ENCODE peak calls at places on chromosomes 3 and 15, in nine cellular contexts. One of them, this sample, is unnamed.

GRCh38 chr3:126051741-126052140 is 32.2 kb downstream of the SLC41A3 start:
- DNase-seq in AG04449: no peak
- DNase-seq in activated CD8-positive, alpha-beta T cell treated with anti-CD3 and anti-CD28 coated beads, Interleukin-2, amount 10 ng/mL, durations not matched to agents 7 days and 5 days: no peak
- DNase-seq in body of pancreas: no peak
- DNase-seq in renal cortical epithelial cell: no peak
- DNase-seq in GM13977: no peak
- DNase-seq in Peyer's patch: no peak
- DNase-seq in GM04504: no peak
- DNase-seq in activated CD4-positive, alpha-beta T cell treated with anti-CD3 and anti-CD28 coated beads, Interleukin-2, amount 50 U/mL, for 1 hour: no peak
- DNase-seq in this sample: no peak

GRCh38 chr3:13782501-13782900 is 97.4 kb downstream of the WNT7A start:
- DNase-seq in body of pancreas: no peak
- DNase-seq in GM13977: no peak
- DNase-seq in renal cortical epithelial cell: no peak
- DNase-seq in activated CD8-positive, alpha-beta T cell treated with anti-CD3 and anti-CD28 coated beads, Interleukin-2, amount 10 ng/mL, durations not matched to agents 7 days and 5 days: no peak
- DNase-seq in activated CD4-positive, alpha-beta T cell treated with anti-CD3 and anti-CD28 coated beads, Interleukin-2, amount 50 U/mL, for 1 hour: no peak
- DNase-seq in AG04449: no peak
- DNase-seq in GM04504: no peak
- DNase-seq in Peyer's patch: no peak
- DNase-seq in this sample: no peak

GRCh38 chr3:179811321-179812095 is 158.7 kb downstream of the USP13 start:
- DNase-seq in GM13977: peak
- DNase-seq in activated CD4-positive, alpha-beta T cell treated with anti-CD3 and anti-CD28 coated beads, Interleukin-2, amount 50 U/mL, for 1 hour: no peak
- DNase-seq in AG04449: peak
- DNase-seq in renal cortical epithelial cell: peak
- DNase-seq in Peyer's patch: no peak
- DNase-seq in GM04504: peak
- DNase-seq in body of pancreas: peak
- DNase-seq in activated CD8-positive, alpha-beta T cell treated with anti-CD3 and anti-CD28 coated beads, Interleukin-2, amount 10 ng/mL, durations not matched to agents 7 days and 5 days: peak
- DNase-seq in this sample: peak

GRCh38 chr15:44102675-44103254 is 92.3 kb downstream of the FRMD5 start:
- DNase-seq in GM04504: peak
- DNase-seq in GM13977: no peak
- DNase-seq in activated CD8-positive, alpha-beta T cell treated with anti-CD3 and anti-CD28 coated beads, Interleukin-2, amount 10 ng/mL, durations not matched to agents 7 days and 5 days: no peak
- DNase-seq in body of pancreas: peak
- DNase-seq in activated CD4-positive, alpha-beta T cell treated with anti-CD3 and anti-CD28 coated beads, Interleukin-2, amount 50 U/mL, for 1 hour: no peak
- DNase-seq in Peyer's patch: no peak
- DNase-seq in AG04449: peak
- DNase-seq in renal cortical epithelial cell: peak
- DNase-seq in this sample: peak

GRCh38 chr3:184620101-184620798 is 58.7 kb downstream of the EPHB3 start:
- DNase-seq in AG04449: no peak
- DNase-seq in body of pancreas: no peak
- DNase-seq in Peyer's patch: no peak
- DNase-seq in activated CD4-positive, alpha-beta T cell treated with anti-CD3 and anti-CD28 coated beads, Interleukin-2, amount 50 U/mL, for 1 hour: no peak
- DNase-seq in activated CD8-positive, alpha-beta T cell treated with anti-CD3 and anti-CD28 coated beads, Interleukin-2, amount 10 ng/mL, durations not matched to agents 7 days and 5 days: no peak
- DNase-seq in GM04504: no peak
- DNase-seq in GM13977: no peak
- DNase-seq in renal cortical epithelial cell: peak
- DNase-seq in this sample: peak

GRCh38 chr3:64674591-64675076 is 13.2 kb downstream of the ADAMTS9 start:
- DNase-seq in activated CD8-positive, alpha-beta T cell treated with anti-CD3 and anti-CD28 coated beads, Interleukin-2, amount 10 ng/mL, durations not matched to agents 7 days and 5 days: no peak
- DNase-seq in renal cortical epithelial cell: peak
- DNase-seq in GM04504: no peak
- DNase-seq in activated CD4-positive, alpha-beta T cell treated with anti-CD3 and anti-CD28 coated beads, Interleukin-2, amount 50 U/mL, for 1 hour: no peak
- DNase-seq in body of pancreas: no peak
- DNase-seq in AG04449: peak
- DNase-seq in Peyer's patch: no peak
- DNase-seq in GM13977: no peak
- DNase-seq in this sample: no peak

GRCh38 chr3:72437666-72438065 is 410.6 kb downstream of the SHQ1 start:
- DNase-seq in Peyer's patch: no peak
- DNase-seq in GM13977: no peak
- DNase-seq in GM04504: no peak
- DNase-seq in renal cortical epithelial cell: peak
- DNase-seq in AG04449: no peak
- DNase-seq in activated CD8-positive, alpha-beta T cell treated with anti-CD3 and anti-CD28 coated beads, Interleukin-2, amount 10 ng/mL, durations not matched to agents 7 days and 5 days: no peak
- DNase-seq in activated CD4-positive, alpha-beta T cell treated with anti-CD3 and anti-CD28 coated beads, Interleukin-2, amount 50 U/mL, for 1 hour: no peak
- DNase-seq in body of pancreas: no peak
- DNase-seq in this sample: no peak

GRCh38 chr15:60155661-60156060 is 151.6 kb downstream of the FOXB1 start:
- DNase-seq in Peyer's patch: no peak
- DNase-seq in AG04449: peak
- DNase-seq in GM04504: no peak
- DNase-seq in GM13977: no peak
- DNase-seq in activated CD8-positive, alpha-beta T cell treated with anti-CD3 and anti-CD28 coated beads, Interleukin-2, amount 10 ng/mL, durations not matched to agents 7 days and 5 days: no peak
- DNase-seq in activated CD4-positive, alpha-beta T cell treated with anti-CD3 and anti-CD28 coated beads, Interleukin-2, amount 50 U/mL, for 1 hour: no peak
- DNase-seq in renal cortical epithelial cell: peak
- DNase-seq in body of pancreas: no peak
- DNase-seq in this sample: peak

GRCh38 chr3:79491029-79491634 is 276.7 kb downstream of the ROBO1 start:
- DNase-seq in Peyer's patch: no peak
- DNase-seq in GM13977: no peak
- DNase-seq in renal cortical epithelial cell: no peak
- DNase-seq in activated CD8-positive, alpha-beta T cell treated with anti-CD3 and anti-CD28 coated beads, Interleukin-2, amount 10 ng/mL, durations not matched to agents 7 days and 5 days: no peak
- DNase-seq in AG04449: no peak
- DNase-seq in GM04504: no peak
- DNase-seq in activated CD4-positive, alpha-beta T cell treated with anti-CD3 and anti-CD28 coated beads, Interleukin-2, amount 50 U/mL, for 1 hour: no peak
- DNase-seq in body of pancreas: no peak
- DNase-seq in this sample: peak

GRCh38 chr15:59166601-59167265 is 39.9 kb upstream of the LDHAL6B start:
- DNase-seq in body of pancreas: peak
- DNase-seq in activated CD8-positive, alpha-beta T cell treated with anti-CD3 and anti-CD28 coated beads, Interleukin-2, amount 10 ng/mL, durations not matched to agents 7 days and 5 days: no peak
- DNase-seq in GM13977: no peak
- DNase-seq in activated CD4-positive, alpha-beta T cell treated with anti-CD3 and anti-CD28 coated beads, Interleukin-2, amount 50 U/mL, for 1 hour: no peak
- DNase-seq in GM04504: no peak
- DNase-seq in Peyer's patch: peak
- DNase-seq in renal cortical epithelial cell: no peak
- DNase-seq in AG04449: no peak
- DNase-seq in this sample: no peak

GRCh38 chr3:43753743-43754142 is 63.0 kb downstream of the ABHD5 start:
- DNase-seq in GM13977: no peak
- DNase-seq in AG04449: no peak
- DNase-seq in GM04504: no peak
- DNase-seq in body of pancreas: no peak
- DNase-seq in renal cortical epithelial cell: no peak
- DNase-seq in Peyer's patch: no peak
- DNase-seq in activated CD8-positive, alpha-beta T cell treated with anti-CD3 and anti-CD28 coated beads, Interleukin-2, amount 10 ng/mL, durations not matched to agents 7 days and 5 days: no peak
- DNase-seq in activated CD4-positive, alpha-beta T cell treated with anti-CD3 and anti-CD28 coated beads, Interleukin-2, amount 50 U/mL, for 1 hour: no peak
- DNase-seq in this sample: peak

GRCh38 chr3:53606793-53607192 is 112.4 kb downstream of the CACNA1D start:
- DNase-seq in Peyer's patch: no peak
- DNase-seq in GM04504: no peak
- DNase-seq in GM13977: no peak
- DNase-seq in AG04449: no peak
- DNase-seq in activated CD8-positive, alpha-beta T cell treated with anti-CD3 and anti-CD28 coated beads, Interleukin-2, amount 10 ng/mL, durations not matched to agents 7 days and 5 days: no peak
- DNase-seq in renal cortical epithelial cell: no peak
- DNase-seq in body of pancreas: no peak
- DNase-seq in activated CD4-positive, alpha-beta T cell treated with anti-CD3 and anti-CD28 coated beads, Interleukin-2, amount 50 U/mL, for 1 hour: no peak
- DNase-seq in this sample: no peak

GRCh38 chr3:110381992-110382391 is 689.6 kb upstream of the NECTIN3 start:
- DNase-seq in activated CD8-positive, alpha-beta T cell treated with anti-CD3 and anti-CD28 coated beads, Interleukin-2, amount 10 ng/mL, durations not matched to agents 7 days and 5 days: no peak
- DNase-seq in Peyer's patch: peak
- DNase-seq in GM04504: no peak
- DNase-seq in activated CD4-positive, alpha-beta T cell treated with anti-CD3 and anti-CD28 coated beads, Interleukin-2, amount 50 U/mL, for 1 hour: no peak
- DNase-seq in AG04449: no peak
- DNase-seq in renal cortical epithelial cell: peak
- DNase-seq in GM13977: no peak
- DNase-seq in body of pancreas: no peak
- DNase-seq in this sample: no peak

GRCh38 chr3:45529697-45530096 is 64.9 kb upstream of the LIMD1 start:
- DNase-seq in GM04504: no peak
- DNase-seq in Peyer's patch: no peak
- DNase-seq in activated CD4-positive, alpha-beta T cell treated with anti-CD3 and anti-CD28 coated beads, Interleukin-2, amount 50 U/mL, for 1 hour: no peak
- DNase-seq in activated CD8-positive, alpha-beta T cell treated with anti-CD3 and anti-CD28 coated beads, Interleukin-2, amount 10 ng/mL, durations not matched to agents 7 days and 5 days: no peak
- DNase-seq in renal cortical epithelial cell: no peak
- DNase-seq in body of pancreas: no peak
- DNase-seq in GM13977: no peak
- DNase-seq in AG04449: no peak
- DNase-seq in this sample: no peak

GRCh38 chr15:99409097-99409473 is 156.7 kb upstream of the MEF2A start:
- DNase-seq in body of pancreas: peak
- DNase-seq in activated CD4-positive, alpha-beta T cell treated with anti-CD3 and anti-CD28 coated beads, Interleukin-2, amount 50 U/mL, for 1 hour: no peak
- DNase-seq in GM13977: peak
- DNase-seq in renal cortical epithelial cell: peak
- DNase-seq in activated CD8-positive, alpha-beta T cell treated with anti-CD3 and anti-CD28 coated beads, Interleukin-2, amount 10 ng/mL, durations not matched to agents 7 days and 5 days: peak
- DNase-seq in AG04449: no peak
- DNase-seq in Peyer's patch: peak
- DNase-seq in GM04504: peak
- DNase-seq in this sample: peak

GRCh38 chr3:171407746-171408145 is 52.5 kb downstream of the TNIK start:
- DNase-seq in Peyer's patch: no peak
- DNase-seq in activated CD4-positive, alpha-beta T cell treated with anti-CD3 and anti-CD28 coated beads, Interleukin-2, amount 50 U/mL, for 1 hour: no peak
- DNase-seq in GM04504: peak
- DNase-seq in AG04449: peak
- DNase-seq in activated CD8-positive, alpha-beta T cell treated with anti-CD3 and anti-CD28 coated beads, Interleukin-2, amount 10 ng/mL, durations not matched to agents 7 days and 5 days: no peak
- DNase-seq in body of pancreas: no peak
- DNase-seq in GM13977: no peak
- DNase-seq in renal cortical epithelial cell: peak
- DNase-seq in this sample: peak

GRCh38 chr3:7847021-7847420 is 654.6 kb upstream of the LMCD1 start:
- DNase-seq in activated CD8-positive, alpha-beta T cell treated with anti-CD3 and anti-CD28 coated beads, Interleukin-2, amount 10 ng/mL, durations not matched to agents 7 days and 5 days: no peak
- DNase-seq in AG04449: no peak
- DNase-seq in activated CD4-positive, alpha-beta T cell treated with anti-CD3 and anti-CD28 coated beads, Interleukin-2, amount 50 U/mL, for 1 hour: no peak
- DNase-seq in Peyer's patch: no peak
- DNase-seq in GM04504: no peak
- DNase-seq in GM13977: no peak
- DNase-seq in body of pancreas: no peak
- DNase-seq in renal cortical epithelial cell: no peak
- DNase-seq in this sample: no peak

GRCh38 chr3:126451511-126451910 is 24.2 kb downstream of the ZXDC start:
- DNase-seq in body of pancreas: no peak
- DNase-seq in activated CD4-positive, alpha-beta T cell treated with anti-CD3 and anti-CD28 coated beads, Interleukin-2, amount 50 U/mL, for 1 hour: no peak
- DNase-seq in AG04449: no peak
- DNase-seq in activated CD8-positive, alpha-beta T cell treated with anti-CD3 and anti-CD28 coated beads, Interleukin-2, amount 10 ng/mL, durations not matched to agents 7 days and 5 days: no peak
- DNase-seq in GM04504: no peak
- DNase-seq in renal cortical epithelial cell: no peak
- DNase-seq in Peyer's patch: peak
- DNase-seq in GM13977: no peak
- DNase-seq in this sample: no peak

GRCh38 chr3:12986986-12987385 is 86.2 kb downstream of the IQSEC1 start:
- DNase-seq in AG04449: no peak
- DNase-seq in body of pancreas: peak
- DNase-seq in activated CD8-positive, alpha-beta T cell treated with anti-CD3 and anti-CD28 coated beads, Interleukin-2, amount 10 ng/mL, durations not matched to agents 7 days and 5 days: no peak
- DNase-seq in GM13977: no peak
- DNase-seq in Peyer's patch: no peak
- DNase-seq in renal cortical epithelial cell: no peak
- DNase-seq in activated CD4-positive, alpha-beta T cell treated with anti-CD3 and anti-CD28 coated beads, Interleukin-2, amount 50 U/mL, for 1 hour: no peak
- DNase-seq in GM04504: no peak
- DNase-seq in this sample: no peak

GRCh38 chr15:82540984-82541431 is 751 bp upstream of the RPS17 start:
- DNase-seq in renal cortical epithelial cell: peak
- DNase-seq in GM13977: no peak
- DNase-seq in activated CD4-positive, alpha-beta T cell treated with anti-CD3 and anti-CD28 coated beads, Interleukin-2, amount 50 U/mL, for 1 hour: no peak
- DNase-seq in GM04504: no peak
- DNase-seq in activated CD8-positive, alpha-beta T cell treated with anti-CD3 and anti-CD28 coated beads, Interleukin-2, amount 10 ng/mL, durations not matched to agents 7 days and 5 days: no peak
- DNase-seq in AG04449: no peak
- DNase-seq in Peyer's patch: no peak
- DNase-seq in body of pancreas: peak
- DNase-seq in this sample: no peak

GRCh38 chr3:113844622-113845222 is 6.1 kb downstream of the GRAMD1C start:
- DNase-seq in activated CD8-positive, alpha-beta T cell treated with anti-CD3 and anti-CD28 coated beads, Interleukin-2, amount 10 ng/mL, durations not matched to agents 7 days and 5 days: no peak
- DNase-seq in activated CD4-positive, alpha-beta T cell treated with anti-CD3 and anti-CD28 coated beads, Interleukin-2, amount 50 U/mL, for 1 hour: no peak
- DNase-seq in GM04504: no peak
- DNase-seq in body of pancreas: no peak
- DNase-seq in Peyer's patch: no peak
- DNase-seq in AG04449: no peak
- DNase-seq in GM13977: peak
- DNase-seq in renal cortical epithelial cell: peak
- DNase-seq in this sample: peak

GRCh38 chr3:134064081-134064480 is 34.4 kb upstream of the SLCO2A1 start:
- DNase-seq in GM04504: no peak
- DNase-seq in renal cortical epithelial cell: no peak
- DNase-seq in AG04449: no peak
- DNase-seq in GM13977: no peak
- DNase-seq in activated CD8-positive, alpha-beta T cell treated with anti-CD3 and anti-CD28 coated beads, Interleukin-2, amount 10 ng/mL, durations not matched to agents 7 days and 5 days: no peak
- DNase-seq in body of pancreas: no peak
- DNase-seq in activated CD4-positive, alpha-beta T cell treated with anti-CD3 and anti-CD28 coated beads, Interleukin-2, amount 50 U/mL, for 1 hour: no peak
- DNase-seq in Peyer's patch: no peak
- DNase-seq in this sample: no peak

GRCh38 chr3:54954019-54954418 is 26.2 kb upstream of the LRTM1 start:
- DNase-seq in GM13977: no peak
- DNase-seq in GM04504: peak
- DNase-seq in body of pancreas: no peak
- DNase-seq in renal cortical epithelial cell: peak
- DNase-seq in activated CD8-positive, alpha-beta T cell treated with anti-CD3 and anti-CD28 coated beads, Interleukin-2, amount 10 ng/mL, durations not matched to agents 7 days and 5 days: no peak
- DNase-seq in Peyer's patch: no peak
- DNase-seq in activated CD4-positive, alpha-beta T cell treated with anti-CD3 and anti-CD28 coated beads, Interleukin-2, amount 50 U/mL, for 1 hour: no peak
- DNase-seq in AG04449: peak
- DNase-seq in this sample: peak

GRCh38 chr3:97232635-97233034 is 418.2 kb downstream of the EPHA6 start:
- DNase-seq in activated CD4-positive, alpha-beta T cell treated with anti-CD3 and anti-CD28 coated beads, Interleukin-2, amount 50 U/mL, for 1 hour: no peak
- DNase-seq in GM04504: no peak
- DNase-seq in renal cortical epithelial cell: peak
- DNase-seq in AG04449: no peak
- DNase-seq in activated CD8-positive, alpha-beta T cell treated with anti-CD3 and anti-CD28 coated beads, Interleukin-2, amount 10 ng/mL, durations not matched to agents 7 days and 5 days: no peak
- DNase-seq in Peyer's patch: no peak
- DNase-seq in GM13977: no peak
- DNase-seq in body of pancreas: peak
- DNase-seq in this sample: no peak

GRCh38 chr3:15499536-15499935 is 22.0 kb downstream of the COLQ start:
- DNase-seq in activated CD4-positive, alpha-beta T cell treated with anti-CD3 and anti-CD28 coated beads, Interleukin-2, amount 50 U/mL, for 1 hour: no peak
- DNase-seq in GM04504: peak
- DNase-seq in activated CD8-positive, alpha-beta T cell treated with anti-CD3 and anti-CD28 coated beads, Interleukin-2, amount 10 ng/mL, durations not matched to agents 7 days and 5 days: no peak
- DNase-seq in body of pancreas: no peak
- DNase-seq in renal cortical epithelial cell: no peak
- DNase-seq in GM13977: no peak
- DNase-seq in AG04449: no peak
- DNase-seq in Peyer's patch: no peak
- DNase-seq in this sample: no peak

GRCh38 chr3:54514416-54514815 is 392.1 kb downstream of the CACNA2D3 start:
- DNase-seq in activated CD4-positive, alpha-beta T cell treated with anti-CD3 and anti-CD28 coated beads, Interleukin-2, amount 50 U/mL, for 1 hour: no peak
- DNase-seq in GM13977: no peak
- DNase-seq in renal cortical epithelial cell: no peak
- DNase-seq in AG04449: no peak
- DNase-seq in body of pancreas: no peak
- DNase-seq in Peyer's patch: no peak
- DNase-seq in activated CD8-positive, alpha-beta T cell treated with anti-CD3 and anti-CD28 coated beads, Interleukin-2, amount 10 ng/mL, durations not matched to agents 7 days and 5 days: no peak
- DNase-seq in GM04504: no peak
- DNase-seq in this sample: no peak

GRCh38 chr3:110301781-110302180 is 769.8 kb upstream of the NECTIN3 start:
- DNase-seq in activated CD4-positive, alpha-beta T cell treated with anti-CD3 and anti-CD28 coated beads, Interleukin-2, amount 50 U/mL, for 1 hour: no peak
- DNase-seq in body of pancreas: no peak
- DNase-seq in activated CD8-positive, alpha-beta T cell treated with anti-CD3 and anti-CD28 coated beads, Interleukin-2, amount 10 ng/mL, durations not matched to agents 7 days and 5 days: no peak
- DNase-seq in AG04449: no peak
- DNase-seq in renal cortical epithelial cell: no peak
- DNase-seq in Peyer's patch: no peak
- DNase-seq in GM04504: no peak
- DNase-seq in GM13977: no peak
- DNase-seq in this sample: no peak

GRCh38 chr3:4709336-4709735 is 216.2 kb downstream of the ITPR1 start:
- DNase-seq in activated CD8-positive, alpha-beta T cell treated with anti-CD3 and anti-CD28 coated beads, Interleukin-2, amount 10 ng/mL, durations not matched to agents 7 days and 5 days: no peak
- DNase-seq in activated CD4-positive, alpha-beta T cell treated with anti-CD3 and anti-CD28 coated beads, Interleukin-2, amount 50 U/mL, for 1 hour: no peak
- DNase-seq in AG04449: no peak
- DNase-seq in GM13977: no peak
- DNase-seq in renal cortical epithelial cell: no peak
- DNase-seq in GM04504: no peak
- DNase-seq in body of pancreas: no peak
- DNase-seq in Peyer's patch: no peak
- DNase-seq in this sample: no peak

GRCh38 chr3:78349571-78349970 is 1309.7 kb downstream of the ROBO2 start:
- DNase-seq in AG04449: no peak
- DNase-seq in activated CD4-positive, alpha-beta T cell treated with anti-CD3 and anti-CD28 coated beads, Interleukin-2, amount 50 U/mL, for 1 hour: no peak
- DNase-seq in activated CD8-positive, alpha-beta T cell treated with anti-CD3 and anti-CD28 coated beads, Interleukin-2, amount 10 ng/mL, durations not matched to agents 7 days and 5 days: no peak
- DNase-seq in GM04504: no peak
- DNase-seq in Peyer's patch: no peak
- DNase-seq in GM13977: no peak
- DNase-seq in renal cortical epithelial cell: no peak
- DNase-seq in body of pancreas: no peak
- DNase-seq in this sample: no peak

GRCh38 chr3:177633671-177634207 is 436.5 kb upstream of the TBL1XR1 start:
- DNase-seq in GM04504: no peak
- DNase-seq in renal cortical epithelial cell: peak
- DNase-seq in GM13977: no peak
- DNase-seq in Peyer's patch: no peak
- DNase-seq in activated CD4-positive, alpha-beta T cell treated with anti-CD3 and anti-CD28 coated beads, Interleukin-2, amount 50 U/mL, for 1 hour: no peak
- DNase-seq in activated CD8-positive, alpha-beta T cell treated with anti-CD3 and anti-CD28 coated beads, Interleukin-2, amount 10 ng/mL, durations not matched to agents 7 days and 5 days: no peak
- DNase-seq in body of pancreas: no peak
- DNase-seq in AG04449: peak
- DNase-seq in this sample: peak

GRCh38 chr3:183502237-183502636 is 53.3 kb downstream of the KLHL6 start:
- DNase-seq in GM04504: no peak
- DNase-seq in activated CD8-positive, alpha-beta T cell treated with anti-CD3 and anti-CD28 coated beads, Interleukin-2, amount 10 ng/mL, durations not matched to agents 7 days and 5 days: no peak
- DNase-seq in AG04449: no peak
- DNase-seq in activated CD4-positive, alpha-beta T cell treated with anti-CD3 and anti-CD28 coated beads, Interleukin-2, amount 50 U/mL, for 1 hour: no peak
- DNase-seq in GM13977: no peak
- DNase-seq in Peyer's patch: peak
- DNase-seq in body of pancreas: no peak
- DNase-seq in renal cortical epithelial cell: no peak
- DNase-seq in this sample: no peak